ENCODE peak calls at places on chromosomes 11 and 22, in six cellular contexts. W, A, Z, B, V and P are unnamed samples.

GRCh38 chr11:99098258-99098657 is 77.5 kb downstream of the CNTN5 start:
- DNase-seq in Z (no peak), B (no peak), A (no peak), W (no peak), V (no peak), P (no peak)

GRCh38 chr11:12193515-12194336 is 83.3 kb downstream of the MICAL2 start:
- DNase-seq in V (no peak), A (no peak), W (no peak), Z (no peak), B (no peak), P (no peak)

GRCh38 chr11:87063982-87064381 is 26.2 kb downstream of the TMEM135 start:
- DNase-seq in B (no peak), Z (no peak), W (no peak), A (no peak), V (no peak), P (no peak)

GRCh38 chr11:3857628-3858027 is 2.2 kb downstream of the STIM1 start:
- DNase-seq in A (no peak), B (no peak), Z (no peak), V (no peak), W (no peak), P (no peak)

GRCh38 chr11:25961539-25961938 is 370.4 kb upstream of the ANO3 start:
- DNase-seq in Z (no peak), B (no peak), W (no peak), A (no peak), V (no peak), P (no peak)

GRCh38 chr11:65181569-65182257 is at the start of gene CAPN1:
- DNase-seq in V (peak; percentile 91), Z (peak; percentile 86), W (peak; percentile 65), A (peak; percentile 60), B (peak; percentile 61), P (peak; percentile 43)

GRCh38 chr22:22168190-22168940 is 76.2 kb upstream of the VPREB1 start:
- DNase-seq in Z (no peak), B (peak; percentile 50), W (no peak), V (peak; percentile 26), A (no peak), P (no peak)

GRCh38 chr11:14619580-14619979 is 24.0 kb upstream of the PDE3B start:
- DNase-seq in V (no peak), W (no peak), A (no peak), Z (no peak), B (no peak), P (no peak)

GRCh38 chr22:29030618-29031235 is 30.9 kb downstream of the C22orf31 start:
- DNase-seq in Z (peak; percentile 87), W (no peak), A (no peak), V (peak; percentile 84), B (no peak), P (no peak)

GRCh38 chr11:117374316-117374715 is 46.7 kb downstream of the CEP164 start:
- DNase-seq in V (no peak), Z (no peak), B (no peak), W (no peak), A (no peak), P (no peak)

GRCh38 chr11:68963779-68964178 is 17.0 kb downstream of the MRGPRD start:
- DNase-seq in W (no peak), V (peak; percentile 1), Z (no peak), B (no peak), A (no peak), P (no peak)

GRCh38 chr11:111598546-111598945 is 3.7 kb upstream of the SIK2 start:
- DNase-seq in Z (no peak), B (peak; percentile 48), A (no peak), W (no peak), V (no peak), P (no peak)

GRCh38 chr22:26658671-26659478 is 1.5 kb downstream of the MIAT start:
- DNase-seq in W (peak; percentile 75), A (peak; percentile 62), B (peak; percentile 86), V (peak; percentile 68), Z (peak; percentile 59), P (peak; percentile 57)

GRCh38 chr11:3002871-3003270 is 10.7 kb upstream of the NAP1L4 start:
- DNase-seq in B (no peak), W (no peak), V (no peak), Z (no peak), A (no peak), P (no peak)

GRCh38 chr11:2586091-2586792 is 113.6 kb downstream of the KCNQ1OT1 start:
- DNase-seq in W (no peak), B (no peak), V (peak; percentile 6), A (no peak), Z (peak; percentile 26), P (no peak)

GRCh38 chr22:43862074-43862881 is at the start of gene SULT4A1:
- DNase-seq in A (no peak), B (no peak), V (no peak), W (no peak), Z (no peak), P (no peak)

GRCh38 chr11:13033760-13034533 is 24.8 kb downstream of the RASSF10 start:
- DNase-seq in Z (no peak), B (no peak), A (no peak), W (no peak), V (no peak), P (no peak)

GRCh38 chr11:124716596-124716995 is 23.1 kb upstream of the NRGN start:
- DNase-seq in A (no peak), W (no peak), B (no peak), Z (no peak), V (no peak), P (no peak)

GRCh38 chr22:27585141-27585540 is 216.4 kb downstream of the MN1 start:
- DNase-seq in B (no peak), V (no peak), Z (no peak), W (no peak), A (no peak), P (no peak)

GRCh38 chr11:104291646-104292045 is 127.7 kb upstream of the PDGFD start:
- DNase-seq in Z (no peak), B (no peak), A (no peak), W (no peak), V (no peak), P (no peak)

DNA sequence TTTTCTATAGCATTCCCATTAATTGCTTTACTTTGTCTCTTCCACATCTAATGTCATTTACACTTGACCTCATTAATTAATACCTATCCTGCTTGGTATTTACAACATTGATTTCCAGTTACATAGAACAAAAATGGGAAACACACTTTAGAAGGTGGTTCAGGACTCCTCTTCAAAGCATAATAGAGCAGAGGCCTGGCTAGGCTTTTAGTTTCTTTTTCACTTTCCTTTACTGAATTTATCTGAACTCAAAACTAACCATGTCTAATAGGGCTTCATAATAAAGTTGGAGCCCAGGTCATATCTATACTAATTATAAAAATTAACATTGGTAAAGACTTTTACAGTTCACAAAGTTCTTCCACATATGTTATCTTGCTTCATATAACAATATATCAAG is 648.0 kb upstream of the KIRREL3 start:
- DNase-seq in V (no peak), A (no peak), W (no peak), B (no peak), Z (no peak), P (no peak)
- H3K9me3 ChIP-seq in V (no peaks in the 10 kb centered on the region), A (no peaks in the 10 kb centered on the region), W (no peaks in the 10 kb centered on the region), B (no peaks in the 10 kb centered on the region), Z (no peaks in the 10 kb centered on the region), P (no peaks in the 10 kb centered on the region)

GRCh38 chr22:48588881-48589450 is 1238.7 kb downstream of the BRD1 start:
- DNase-seq in B (no peak), Z (no peak), V (no peak), A (no peak), W (no peak), P (no peak)
- H3K9me3 ChIP-seq in B (peaks cover 99% of the 10 kb centered on the region), Z (no peaks in the 10 kb centered on the region), V (no peaks in the 10 kb centered on the region), A (no peaks in the 10 kb centered on the region), W (no peaks in the 10 kb centered on the region), P (no peaks in the 10 kb centered on the region)

GRCh38 chr22:48424661-48425060 is 1403.0 kb downstream of the BRD1 start:
- DNase-seq in Z (no peak), W (no peak), B (no peak), V (no peak), A (no peak), P (no peak)

GRCh38 chr22:48423481-48423901 is 1404.2 kb downstream of the BRD1 start:
- DNase-seq in V (no peak), A (no peak), B (no peak), W (no peak), Z (no peak), P (no peak)

GRCh38 chr22:48424201-48424627 is 1403.5 kb downstream of the BRD1 start:
- DNase-seq in Z (no peak), W (no peak), A (no peak), B (no peak), V (no peak), P (no peak)

GRCh38 chr22:48425091-48425506 is 1402.6 kb downstream of the BRD1 start:
- DNase-seq in V (no peak), A (no peak), B (no peak), Z (no peak), W (no peak), P (no peak)

GRCh38 chr22:48422900-48423480 is 1404.7 kb downstream of the BRD1 start:
- DNase-seq in A (no peak), Z (no peak), W (no peak), V (no peak), B (no peak), P (no peak)
- H3K9me3 ChIP-seq in A (no peaks in the 10 kb centered on the region), Z (no peaks in the 10 kb centered on the region), W (no peaks in the 10 kb centered on the region), V (no peaks in the 10 kb centered on the region), B (peaks cover 78% of the 10 kb centered on the region), P (no peaks in the 10 kb centered on the region)

GRCh38 chr22:47203554-47203991 is 441.1 kb downstream of the TBC1D22A start:
- DNase-seq in Z (no peak), B (no peak), V (no peak), W (no peak), A (no peak), P (no peak)
- H3K9me3 ChIP-seq in Z (no peaks in the 10 kb centered on the region), B (no peaks in the 10 kb centered on the region), V (no peaks in the 10 kb centered on the region), W (no peaks in the 10 kb centered on the region), A (no peaks in the 10 kb centered on the region), P (no peaks in the 10 kb centered on the region)

GRCh38 chr11:70494559-70495350 is 96.4 kb downstream of the CTTN start:
- DNase-seq in W (no peak), A (no peak), V (no peak), Z (no peak), B (no peak), P (no peak)

GRCh38 chr11:70493891-70494290 is 95.6 kb downstream of the CTTN start:
- DNase-seq in B (no peak), Z (no peak), W (no peak), A (no peak), V (no peak), P (no peak)

GRCh38 chr11:70490723-70491558 is 92.6 kb downstream of the CTTN start:
- DNase-seq in B (no peak), V (no peak), Z (no peak), A (no peak), W (no peak), P (peak; percentile 1)

GRCh38 chr11:70491696-70492472 is 93.6 kb downstream of the CTTN start:
- DNase-seq in W (no peak), A (no peak), V (no peak), Z (no peak), B (no peak), P (no peak)

DNA sequence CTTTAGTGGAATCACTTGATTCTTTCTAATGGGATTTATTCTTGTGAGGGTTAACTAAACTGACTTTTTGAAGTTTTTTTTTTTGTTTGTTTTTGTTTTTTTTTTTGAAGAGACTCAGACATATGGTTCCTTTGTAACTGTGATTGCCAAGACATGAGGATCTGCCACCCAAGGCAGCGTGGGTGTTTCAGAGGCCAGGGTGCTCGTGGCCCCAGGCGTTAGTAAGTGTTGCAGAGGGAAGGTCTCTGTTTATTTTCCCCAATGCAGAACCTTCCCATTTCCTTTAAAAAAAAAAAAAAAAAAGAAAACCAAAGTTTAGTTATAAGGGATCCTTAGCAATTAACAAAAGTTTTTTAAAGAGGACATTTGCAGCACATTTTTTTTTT is 94.8 kb downstream of the CTTN start:
- DNase-seq in V (no peak), A (no peak), Z (no peak), W (no peak), B (no peak), P (no peak)
- H3K9me3 ChIP-seq in V (no peaks in the 10 kb centered on the region), A (no peaks in the 10 kb centered on the region), Z (no peaks in the 10 kb centered on the region), W (peaks cover 6% of the 10 kb centered on the region), B (peaks cover 34% of the 10 kb centered on the region), P (no peaks in the 10 kb centered on the region)

GRCh38 chr22:47327241-47327640 is 564.8 kb downstream of the TBC1D22A start:
- DNase-seq in W (no peak), A (no peak), V (no peak), B (no peak), Z (no peak), P (no peak)
- H3K9me3 ChIP-seq in W (peaks cover 6% of the 10 kb centered on the region), A (no peaks in the 10 kb centered on the region), V (no peaks in the 10 kb centered on the region), B (peaks cover 3% of the 10 kb centered on the region), Z (no peaks in the 10 kb centered on the region), P (no peaks in the 10 kb centered on the region)